ENCODE peak calls at places on chromosomes 5 and 9, in nine cellular contexts. L is stomach; V is stimulated activated CD8-positive, alpha-beta memory T cell treated with anti-CD3 and anti-CD28 coated beads, Interleukin-4, amount 100 ng/mL, for 4 hours; Z is GM23248; K is NCI-H460; D is hippocampal formation; S is IMR-90; N is neural crest cell; M is frontal cortex. I is an unnamed sample.
A peak's percentile ranks its signal among the peaks of the same experiment; 100 is the strongest.

GRCh38 chr9:97594414-97594921 is 38.7 kb downstream of the TSTD2 start:
- DNase-seq in L (no peak), V (no peak), Z (no peak), K (no peak), D (no peak), S (no peak), N (no peak), M (no peak), I (no peak)

GRCh38 chr5:172504736-172505402 is 50.5 kb upstream of the SH3PXD2B start:
- DNase-seq in L (no peak), V (no peak), Z (no peak), K (no peak), D (no peak), S (no peak), N (no peak), M (no peak), I (no peak)

GRCh38 chr5:83955916-83956315 is 235.3 kb upstream of the HAPLN1 start:
- DNase-seq in L (no peak), V (no peak), Z (peak; percentile 70), K (no peak), D (no peak), S (peak; percentile 77), N (no peak), M (no peak), I (no peak)

GRCh38 chr5:105868038-105868775 is 1802.5 kb downstream of the EFNA5 start:
- DNase-seq in L (no peak), V (no peak), Z (peak; percentile 2), K (no peak), D (no peak), S (no peak), N (no peak), M (no peak), I (no peak)

GRCh38 chr5:104643320-104643719 is 1080.7 kb upstream of the NUDT12 start:
- DNase-seq in L (no peak), V (no peak), Z (no peak), K (no peak), D (no peak), S (no peak), N (no peak), M (no peak), I (no peak)

GRCh38 chr5:126234563-126235195 is 188.5 kb upstream of the GRAMD2B start:
- DNase-seq in L (no peak), V (no peak), Z (peak; percentile 24), K (peak; percentile 18), D (no peak), S (peak; percentile 6), N (peak; percentile 24), M (no peak), I (no peak)

GRCh38 chr5:42811591-42812392 is at the start of gene SELENOP:
- DNase-seq in L (peak; percentile 79), V (no peak), Z (peak; percentile 19), K (no peak), D (peak; percentile 96), S (no peak), N (no peak), M (peak; percentile 16), I (no peak)

GRCh38 chr5:170861855-170862766 is at the start of gene RANBP17:
- DNase-seq in L (peak; percentile 60), V (no peak), Z (peak; percentile 82), K (peak; percentile 64), D (no peak), S (peak; percentile 67), N (peak; percentile 65), M (peak; percentile 72), I (peak; percentile 40)

GRCh38 chr5:133265720-133266575 is 214.1 kb downstream of the HSPA4 start:
- DNase-seq in L (no peak), V (no peak), Z (no peak), K (no peak), D (no peak), S (no peak), N (no peak), M (no peak), I (no peak)

GRCh38 chr5:53438486-53439472 is 41.6 kb upstream of the FST start:
- DNase-seq in L (no peak), V (no peak), Z (peak; percentile 74), K (no peak), D (no peak), S (peak; percentile 66), N (no peak), M (no peak), I (no peak)

GRCh38 chr5:165055476-165055875 is 1550.1 kb downstream of the MAT2B start:
- DNase-seq in L (no peak), V (no peak), Z (no peak), K (no peak), D (no peak), S (no peak), N (no peak), M (no peak), I (no peak)

GRCh38 chr5:88732181-88732633 is 150.8 kb downstream of the MEF2C start:
- DNase-seq in L (no peak), V (no peak), Z (peak; percentile 85), K (no peak), D (no peak), S (no peak), N (no peak), M (no peak), I (no peak)

GRCh38 chr9:110650991-110651411 is 17.6 kb upstream of the MUSK start:
- DNase-seq in L (no peak), V (no peak), Z (peak; percentile 96), K (no peak), D (peak; percentile 72), S (peak; percentile 99), N (no peak), M (no peak), I (no peak)

GRCh38 chr9:135833864-135834263 is 73.5 kb downstream of the CAMSAP1 start:
- DNase-seq in L (no peak), V (no peak), Z (no peak), K (no peak), D (no peak), S (no peak), N (no peak), M (no peak), I (no peak)

GRCh38 chr5:147303976-147304375 is 69.2 kb downstream of the STK32A start:
- DNase-seq in L (no peak), V (no peak), Z (peak; percentile 89), K (no peak), D (no peak), S (peak; percentile 79), N (no peak), M (no peak), I (peak; percentile 70)